ENCODE peak calls at places on chromosomes 13 and 19, in five cellular contexts. Q, L, C, U and S are unnamed samples.

GRCh38 chr13:30870049-30870884 is 35.8 kb upstream of the MEDAG start:
- DNase-seq in L (no peak), U (peak), C (no peak), Q (peak), S (no peak)

GRCh38 chr19:2767688-2768087 is 15.4 kb downstream of the SGTA start:
- DNase-seq in C (no peak), U (no peak), L (no peak), Q (no peak), S (no peak)

GRCh38 chr13:78060966-78061365 is 142.3 kb upstream of the EDNRB start:
- DNase-seq in Q (no peak), C (no peak), U (no peak), L (no peak), S (no peak)

GRCh38 chr19:19062454-19063182 is 1.2 kb upstream of the SLC25A42 start:
- DNase-seq in U (no peak), C (no peak), L (no peak), Q (peak), S (no peak)

GRCh38 chr19:53991224-53992113 is at the start of gene CACNG6:
- DNase-seq in Q (no peak), U (no peak), C (no peak), L (no peak), S (no peak)

GRCh38 chr19:36030264-36031148 is 2.2 kb downstream of the CLIP3 start:
- DNase-seq in C (no peak), U (no peak), Q (no peak), L (no peak), S (no peak)

GRCh38 chr19:39144487-39145071 is 19.0 kb downstream of the PAK4 start:
- DNase-seq in Q (no peak), C (no peak), L (no peak), U (no peak), S (no peak)

GRCh38 chr19:39557791-39558622 is 18.0 kb upstream of the EID2 start:
- DNase-seq in U (peak), C (no peak), Q (no peak), L (no peak), S (no peak)

GRCh38 chr13:45162821-45163220 is 38.0 kb downstream of the KCTD4 start:
- DNase-seq in L (no peak), Q (no peak), C (no peak), U (no peak), S (no peak)

GRCh38 chr19:1245884-1246816 is 2.2 kb upstream of the MIDN start:
- DNase-seq in L (no peak), Q (no peak), C (no peak), U (no peak), S (no peak)

GRCh38 chr13:32205426-32206096 is 109.6 kb downstream of the ZAR1L start:
- DNase-seq in L (no peak), Q (no peak), C (no peak), U (no peak), S (no peak)

GRCh38 chr13:92196566-92197256 is 798.3 kb downstream of the GPC5 start:
- DNase-seq in U (no peak), Q (no peak), C (no peak), L (no peak), S (no peak)

GRCh38 chr13:99981115-99982020 is at the start of gene ZIC2:
- DNase-seq in L (no peak), U (peak), Q (peak), C (no peak), S (no peak)

GRCh38 chr13:100588350-100589177 is at the start of gene GGACT:
- DNase-seq in U (peak), C (peak), L (peak), Q (peak), S (peak)

GRCh38 chr19:23855676-23856075 is 59.0 kb upstream of the ZNF726 start:
- DNase-seq in U (no peak), Q (no peak), C (no peak), L (no peak), S (no peak)

GRCh38 chr13:80339841-80340642 is 884 bp downstream of the SPRY2 start:
- DNase-seq in U (no peak), Q (peak), L (no peak), C (no peak), S (no peak)

GRCh38 chr13:52665325-52665724 is 12.7 kb downstream of the SUGT1 start:
- DNase-seq in Q (no peak), C (no peak), U (peak), L (no peak), S (peak)